ENCODE peak calls at places on chromosomes 6 and 20, in five cellular contexts. One of them, this sample, is unnamed.

GRCh38 chr6:78999737-79000136 is 78.3 kb downstream of the PHIP start:
- DNase-seq in H9: no peak
- DNase-seq in H1: no peak
- DNase-seq in IMR-90: peak
- DNase-seq in neuronal stem cell: no peak
- DNase-seq in this sample: no peak

GRCh38 chr20:62969939-62970306 is 17.4 kb downstream of the SLC17A9 start:
- DNase-seq in neuronal stem cell: no peak
- DNase-seq in IMR-90: no peak
- DNase-seq in H1: no peak
- DNase-seq in H9: no peak
- DNase-seq in this sample: no peak

GRCh38 chr20:22333885-22334545 is 250.4 kb downstream of the FOXA2 start:
- DNase-seq in H9: peak
- DNase-seq in neuronal stem cell: peak
- DNase-seq in H1: peak
- DNase-seq in IMR-90: peak
- DNase-seq in this sample: peak

GRCh38 chr6:159169557-159170332 is 545 bp downstream of the FNDC1 start:
- DNase-seq in H9: peak
- DNase-seq in IMR-90: peak
- DNase-seq in neuronal stem cell: peak
- DNase-seq in H1: peak
- DNase-seq in this sample: peak

GRCh38 chr20:48784273-48784641 is 43.5 kb downstream of the PREX1 start:
- DNase-seq in H1: no peak
- DNase-seq in neuronal stem cell: no peak
- DNase-seq in IMR-90: no peak
- DNase-seq in H9: no peak
- DNase-seq in this sample: no peak

GRCh38 chr20:33233129-33233774 is 2.5 kb upstream of the BPIFA1 start:
- DNase-seq in H1: peak
- DNase-seq in neuronal stem cell: no peak
- DNase-seq in IMR-90: no peak
- DNase-seq in H9: peak
- DNase-seq in this sample: peak

GRCh38 chr6:107152633-107153032 is 37.3 kb upstream of the BEND3 start:
- DNase-seq in IMR-90: no peak
- DNase-seq in H9: no peak
- DNase-seq in H1: no peak
- DNase-seq in neuronal stem cell: no peak
- DNase-seq in this sample: no peak

GRCh38 chr6:83592770-83593394 is 80.5 kb downstream of the PRSS35 start:
- DNase-seq in H1: no peak
- DNase-seq in neuronal stem cell: no peak
- DNase-seq in H9: peak
- DNase-seq in IMR-90: peak
- DNase-seq in this sample: peak

GRCh38 chr6:84549912-84550311 is 214.5 kb downstream of the TBX18 start:
- DNase-seq in neuronal stem cell: no peak
- DNase-seq in H9: peak
- DNase-seq in IMR-90: no peak
- DNase-seq in H1: no peak
- DNase-seq in this sample: peak

GRCh38 chr6:119950681-119951080 is 601.1 kb upstream of the MAN1A1 start:
- DNase-seq in H9: no peak
- DNase-seq in IMR-90: no peak
- DNase-seq in neuronal stem cell: no peak
- DNase-seq in H1: no peak
- DNase-seq in this sample: no peak

GRCh38 chr6:134254118-134254517 is 63.8 kb downstream of the SGK1 start:
- DNase-seq in H9: no peak
- DNase-seq in IMR-90: no peak
- DNase-seq in neuronal stem cell: no peak
- DNase-seq in H1: no peak
- DNase-seq in this sample: no peak

GRCh38 chr6:7311171-7311570 is 1.8 kb downstream of the SSR1 start:
- DNase-seq in H9: no peak
- DNase-seq in neuronal stem cell: no peak
- DNase-seq in IMR-90: no peak
- DNase-seq in H1: no peak
- DNase-seq in this sample: no peak

GRCh38 chr6:138987299-138987642 is 782 bp downstream of the REPS1 start:
- DNase-seq in H9: peak
- DNase-seq in H1: no peak
- DNase-seq in neuronal stem cell: no peak
- DNase-seq in IMR-90: no peak
- DNase-seq in this sample: peak

DNA sequence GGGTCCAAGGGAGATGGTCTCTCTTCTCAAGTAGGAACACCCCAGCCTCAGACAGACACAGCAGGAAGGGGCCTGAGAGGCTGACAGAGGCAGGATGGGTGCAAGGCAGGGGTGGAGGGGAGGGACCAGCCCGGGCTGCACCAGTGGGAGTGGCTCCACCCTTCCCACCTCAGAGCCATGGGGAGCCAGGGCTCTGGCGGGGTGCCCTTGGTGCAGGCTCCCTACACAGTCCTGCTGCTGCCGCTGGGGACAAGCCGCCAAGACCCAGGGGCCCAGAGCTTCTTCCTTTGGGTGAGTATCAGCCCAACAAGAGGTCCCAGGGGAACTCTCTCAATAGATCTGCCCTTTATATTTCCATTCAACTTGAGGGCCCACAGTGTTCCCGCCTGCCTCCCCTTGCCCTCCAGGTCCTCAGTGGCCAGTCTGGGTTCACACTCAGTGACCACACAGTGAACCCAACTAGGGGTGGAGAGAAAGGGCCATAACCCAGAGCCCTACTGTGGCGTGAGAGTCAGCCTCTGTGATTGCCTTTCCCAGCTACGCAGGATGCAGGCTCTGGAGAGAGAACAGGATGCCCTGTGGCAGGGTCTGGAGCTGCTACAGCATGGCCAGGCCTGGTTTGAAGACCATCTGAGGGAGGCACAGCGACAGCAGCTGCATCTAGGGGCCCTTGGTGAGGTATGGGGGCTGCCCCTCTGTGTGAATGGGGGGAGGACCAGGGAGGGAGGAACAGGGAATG is 591 bp downstream of the SAPCD1 start:
- DNase-seq in H9: no peak
- DNase-seq in IMR-90: no peak
- DNase-seq in neuronal stem cell: no peak
- DNase-seq in H1: no peak
- DNase-seq in this sample: no peak
- H2BK15ac ChIP-seq in H9: no peak
- H2BK15ac ChIP-seq in IMR-90: no peak
- H2BK15ac ChIP-seq in neuronal stem cell: peak
- H2BK15ac ChIP-seq in H1: peak
- H2BK15ac ChIP-seq in this sample: no peak

GRCh38 chr6:69818223-69818930 is 21.6 kb upstream of the LMBRD1 start:
- DNase-seq in IMR-90: no peak
- DNase-seq in H9: no peak
- DNase-seq in neuronal stem cell: no peak
- DNase-seq in H1: no peak
- DNase-seq in this sample: no peak
- H2BK15ac ChIP-seq in IMR-90: no peak
- H2BK15ac ChIP-seq in H9: no peak
- H2BK15ac ChIP-seq in neuronal stem cell: no peak
- H2BK15ac ChIP-seq in H1: no peak
- H2BK15ac ChIP-seq in this sample: peak

GRCh38 chr20:58871533-58872102 is 19.1 kb downstream of the GNAS start:
- DNase-seq in H1: no peak
- DNase-seq in neuronal stem cell: no peak
- DNase-seq in IMR-90: no peak
- DNase-seq in H9: no peak
- DNase-seq in this sample: no peak
- H2BK15ac ChIP-seq in H1: no peak
- H2BK15ac ChIP-seq in neuronal stem cell: no peak
- H2BK15ac ChIP-seq in IMR-90: no peak
- H2BK15ac ChIP-seq in H9: no peak
- H2BK15ac ChIP-seq in this sample: no peak

GRCh38 chr6:161549977-161550655 is 276.3 kb upstream of the AGPAT4 start:
- DNase-seq in H1: no peak
- DNase-seq in neuronal stem cell: no peak
- DNase-seq in IMR-90: no peak
- DNase-seq in H9: no peak
- DNase-seq in this sample: peak
- H2BK15ac ChIP-seq in H1: no peak
- H2BK15ac ChIP-seq in neuronal stem cell: no peak
- H2BK15ac ChIP-seq in IMR-90: no peak
- H2BK15ac ChIP-seq in H9: no peak
- H2BK15ac ChIP-seq in this sample: no peak

DNA sequence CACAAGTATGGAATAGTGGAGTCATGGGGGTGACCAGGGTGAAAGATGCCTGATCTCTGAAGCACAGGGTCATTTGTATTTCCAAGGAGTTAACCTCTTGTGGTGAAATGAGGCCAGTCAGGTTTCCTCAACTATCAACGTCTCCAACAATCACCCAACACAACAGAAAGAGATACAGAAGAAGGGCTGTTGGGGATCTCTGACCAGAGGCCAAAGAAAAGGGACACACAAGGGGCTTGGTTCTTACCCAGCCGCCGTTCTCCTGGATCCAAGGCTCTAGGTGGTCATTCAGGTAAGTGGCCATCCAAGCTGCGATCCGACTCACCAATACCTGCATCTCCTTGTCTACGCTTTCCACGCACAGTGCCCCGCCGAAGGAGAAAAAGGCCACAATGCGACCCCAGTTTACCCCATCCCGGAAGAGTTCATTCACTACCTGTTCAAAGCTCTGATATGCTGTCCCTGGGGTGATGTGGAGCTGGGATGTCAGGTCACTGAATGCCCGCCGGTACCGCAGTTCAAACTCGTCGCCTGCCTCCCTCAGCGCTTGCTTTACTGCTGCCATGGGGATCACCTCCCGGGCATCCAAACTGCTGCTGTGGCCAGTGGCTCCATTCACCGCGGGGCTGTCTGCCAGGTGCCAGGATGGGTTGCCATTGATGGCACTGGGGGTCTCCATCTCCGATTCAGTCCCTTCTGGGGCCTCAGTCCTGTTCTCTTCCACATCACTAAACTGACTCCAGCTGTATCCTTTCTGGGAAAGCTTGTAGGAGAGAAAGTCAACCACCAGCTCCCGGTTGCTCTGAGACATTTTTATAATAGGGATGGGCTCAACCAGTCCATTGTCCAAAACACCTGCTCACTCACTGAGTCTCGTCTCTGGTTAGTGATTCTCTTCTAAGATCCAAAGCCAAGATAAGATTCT is 998 bp downstream of the BCL2L1 start:
- DNase-seq in neuronal stem cell: no peak
- DNase-seq in IMR-90: no peak
- DNase-seq in H9: peak
- DNase-seq in H1: no peak
- DNase-seq in this sample: no peak
- H2BK15ac ChIP-seq in neuronal stem cell: peak
- H2BK15ac ChIP-seq in IMR-90: peak
- H2BK15ac ChIP-seq in H9: no peak
- H2BK15ac ChIP-seq in H1: no peak
- H2BK15ac ChIP-seq in this sample: no peak